ENCODE peak calls at places on chromosomes 16 and 17, in four cellular contexts. I, P, F and T are unnamed samples.

GRCh38 chr16:74462361-74462760 is 41.1 kb upstream of the CLEC18B start:
- DNase-seq in I (no peak), P (no peak), F (no peak), T (no peak)

GRCh38 chr16:85570213-85570734 is 42.8 kb upstream of the GSE1 start:
- DNase-seq in I (no peak), P (peak), F (no peak), T (peak)

GRCh38 chr17:30346211-30346831 is 12.5 kb upstream of the TMIGD1 start:
- DNase-seq in I (no peak), P (no peak), F (no peak), T (no peak)

GRCh38 chr16:78100162-78100467 is 661 bp downstream of the WWOX start:
- DNase-seq in I (no peak), P (no peak), F (no peak), T (no peak)

GRCh38 chr17:62653831-62654829 is 26.7 kb downstream of the MRC2 start:
- DNase-seq in I (no peak), P (peak), F (no peak), T (no peak)

GRCh38 chr17:75996665-75997590 is 3.7 kb upstream of the CDK3 start:
- DNase-seq in I (peak), P (no peak), F (no peak), T (no peak)

GRCh38 chr17:74128456-74128855 is 75.0 kb upstream of the RPL38 start:
- DNase-seq in I (no peak), P (no peak), F (no peak), T (no peak)

GRCh38 chr17:45043268-45043681 is 8.2 kb downstream of the DCAKD start:
- DNase-seq in I (no peak), P (no peak), F (no peak), T (no peak)

GRCh38 chr16:84583995-84584394 is 33.9 kb downstream of the COTL1 start:
- DNase-seq in I (no peak), P (no peak), F (no peak), T (no peak)

GRCh38 chr17:66951605-66951953 is 12.9 kb upstream of the CACNG4 start:
- DNase-seq in I (no peak), P (no peak), F (no peak), T (no peak)

GRCh38 chr17:41428591-41429326 is 4.4 kb upstream of the KRT37 start:
- DNase-seq in I (no peak), P (no peak), F (no peak), T (no peak)

GRCh38 chr16:10245002-10245401 is 62.8 kb upstream of the GRIN2A start:
- DNase-seq in I (no peak), P (no peak), F (no peak), T (no peak)

GRCh38 chr16:84247844-84248243 is 8.0 kb upstream of the KCNG4 start:
- DNase-seq in I (no peak), P (no peak), F (no peak), T (no peak)

GRCh38 chr16:74747716-74748041 is 26.9 kb downstream of the FA2H start:
- DNase-seq in I (no peak), P (no peak), F (no peak), T (no peak)

GRCh38 chr17:70320642-70321345 is 151.5 kb downstream of the KCNJ2 start:
- DNase-seq in I (no peak), P (no peak), F (no peak), T (no peak)

GRCh38 chr17:64166876-64167275 is 36.9 kb upstream of the ERN1 start:
- DNase-seq in I (no peak), P (no peak), F (no peak), T (no peak)

GRCh38 chr17:13735444-13735843 is 133.7 kb upstream of the HS3ST3A1 start:
- DNase-seq in I (no peak), P (peak), F (no peak), T (no peak)

GRCh38 chr17:2215616-2216364 is 87.8 kb downstream of the SMG6 start:
- DNase-seq in I (no peak), P (no peak), F (no peak), T (no peak)

GRCh38 chr17:28726396-28726911 is 421 bp upstream of the TLCD1 start:
- DNase-seq in I (no peak), P (peak), F (no peak), T (peak)

GRCh38 chr17:31550389-31551056 is 159.0 kb downstream of the RAB11FIP4 start:
- DNase-seq in I (no peak), P (no peak), F (no peak), T (no peak)

GRCh38 chr17:78379134-78379497 is 667 bp downstream of the PGS1 start:
- DNase-seq in I (no peak), P (no peak), F (no peak), T (no peak)

GRCh38 chr17:11896199-11896598 is 101.1 kb downstream of the ZNF18 start:
- DNase-seq in I (no peak), P (no peak), F (no peak), T (no peak)

GRCh38 chr17:72644481-72644880 is 448.0 kb downstream of the SLC39A11 start:
- DNase-seq in I (no peak), P (no peak), F (no peak), T (no peak)

GRCh38 chr17:57679356-57679755 is 65.7 kb downstream of the CCDC182 start:
- DNase-seq in I (no peak), P (no peak), F (no peak), T (no peak)

GRCh38 chr16:18945233-18945632 is 19.0 kb upstream of the SMG1 start:
- DNase-seq in I (no peak), P (no peak), F (no peak), T (no peak)

GRCh38 chr17:14325618-14326167 is 24.8 kb downstream of the HS3ST3B1 start:
- DNase-seq in I (no peak), P (no peak), F (no peak), T (no peak)

GRCh38 chr16:19578378-19578851 is 22.9 kb downstream of the VPS35L start:
- DNase-seq in I (no peak), P (no peak), F (no peak), T (no peak)

GRCh38 chr16:27795992-27796614 is 246.2 kb downstream of the KATNIP start:
- DNase-seq in I (no peak), P (peak), F (peak), T (peak)

GRCh38 chr17:32719702-32720101 is 157.2 kb downstream of the MYO1D start:
- DNase-seq in I (no peak), P (no peak), F (no peak), T (no peak)

GRCh38 chr17:64020068-64020766 is at the start of gene ICAM2:
- DNase-seq in I (peak), P (no peak), F (no peak), T (no peak)

GRCh38 chr17:81512984-81513668 is 527 bp upstream of the ACTG1 start:
- DNase-seq in I (no peak), P (peak), F (no peak), T (no peak)
- TF ChIP-seq EGR1 in I (no peak), P (peak), F (no peak), T (no peak)

GRCh38 chr16:87017388-87018012 is 299.7 kb downstream of the C16orf95 start:
- DNase-seq in I (no peak), P (no peak), F (no peak), T (peak)
- TF ChIP-seq EGR1 in I (no peak), P (no peak), F (no peak), T (no peak)

DNA sequence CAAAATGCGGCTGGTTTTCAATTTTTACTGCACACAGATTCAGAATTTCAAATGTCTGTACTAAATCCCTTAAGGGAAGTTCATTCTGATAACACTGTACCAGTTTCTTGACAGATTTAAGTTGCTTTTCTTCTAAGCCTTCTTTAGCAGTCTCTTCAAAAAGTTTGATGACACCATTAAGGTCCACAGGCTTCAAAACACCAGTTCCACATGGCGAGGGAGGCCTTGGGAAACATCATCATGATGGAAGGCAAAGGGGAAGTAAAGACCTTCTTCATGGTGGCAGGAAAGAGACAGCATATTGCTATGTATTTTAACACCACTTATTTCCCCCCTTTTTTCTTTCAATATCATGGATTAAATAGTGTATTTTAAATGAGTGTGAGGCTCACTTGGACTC is 24.5 kb downstream of the NLRC5 start:
- DNase-seq in I (no peak), P (no peak), F (no peak), T (no peak)
- TF ChIP-seq EGR1 in I (no peak), P (no peak), F (no peak), T (no peak)

DNA sequence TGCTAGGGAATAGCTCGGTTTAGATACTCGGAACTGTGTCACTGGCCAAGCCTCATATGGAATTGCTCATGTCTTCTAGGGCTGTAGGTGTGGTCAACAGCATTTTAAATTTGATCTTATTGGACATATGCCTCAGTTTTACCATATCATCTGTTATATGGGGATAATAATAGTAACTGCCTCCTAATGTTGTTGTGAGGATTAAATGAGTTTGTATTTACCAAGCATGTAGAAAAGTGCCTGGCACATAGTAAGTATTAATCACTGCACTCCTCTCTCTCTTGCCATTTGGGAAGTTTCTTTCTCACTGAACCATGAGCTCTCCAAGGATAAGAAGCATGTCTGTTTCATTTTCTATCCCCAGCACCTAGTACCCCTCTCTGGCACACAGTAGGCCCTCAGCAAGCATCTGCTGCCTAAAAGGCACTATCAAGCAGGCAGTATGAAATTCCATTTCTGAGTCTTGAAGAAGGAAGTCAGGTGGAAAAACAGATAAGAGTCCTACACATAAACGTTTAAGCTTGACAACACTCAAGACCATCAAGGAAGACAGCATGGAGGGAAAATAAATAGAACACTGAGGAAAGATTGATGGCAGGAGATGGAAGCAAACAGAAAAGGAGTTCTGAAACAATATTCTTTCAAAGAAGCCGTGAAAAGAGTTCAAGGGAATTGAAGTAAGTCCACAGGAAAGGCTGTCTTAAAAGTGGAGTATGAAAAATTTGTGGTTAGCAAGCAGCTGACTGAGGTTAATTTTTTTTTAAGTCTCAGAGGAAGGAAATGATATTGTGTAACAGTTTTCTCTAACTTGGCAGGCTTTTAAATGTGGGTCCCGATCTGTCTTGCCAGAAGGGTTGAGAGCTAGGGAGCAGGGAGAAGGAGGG is 2.2 kb upstream of the ATP6V0A1 start:
- DNase-seq in I (peak), P (peak), F (no peak), T (no peak)
- TF ChIP-seq EGR1 in I (no peak), P (no peak), F (no peak), T (no peak)